ENCODE peak calls at places on chromosomes 1 and 21, in eight cellular contexts. P, W, Y, K, O, Z, A and J are unnamed samples.

GRCh38 chr1:208153386-208153785 is 90.8 kb downstream of the PLXNA2 start:
- DNase-seq in P (no peak), W (no peak), Y (no peak), K (no peak), O (no peak), Z (no peak), A (no peak), J (no peak)

GRCh38 chr1:93749894-93750301 is 68.3 kb upstream of the BCAR3 start:
- DNase-seq in P (no peak), W (no peak), Y (no peak), K (no peak), O (no peak), Z (no peak), A (no peak), J (no peak)

GRCh38 chr1:43603004-43603403 is 46.9 kb upstream of the KDM4A start:
- DNase-seq in P (no peak), W (no peak), Y (no peak), K (no peak), O (peak; percentile 81), Z (no peak), A (no peak), J (no peak)

GRCh38 chr1:156510709-156511108 is 10.1 kb upstream of the MEF2D start:
- DNase-seq in P (no peak), W (no peak), Y (peak; percentile 88), K (no peak), O (no peak), Z (no peak), A (peak; percentile 94), J (no peak)

GRCh38 chr1:156704930-156705320 is 458 bp downstream of the CRABP2 start:
- DNase-seq in P (no peak), W (no peak), Y (peak; percentile 83), K (no peak), O (peak; percentile 86), Z (no peak), A (no peak), J (peak; percentile 37)

GRCh38 chr1:230867119-230867902 is 1.0 kb downstream of the C1orf198 start:
- DNase-seq in P (no peak), W (no peak), Y (no peak), K (peak; percentile 12), O (peak; percentile 6), Z (peak; percentile 8), A (no peak), J (no peak)

GRCh38 chr1:24803220-24803619 is 58.0 kb downstream of the CLIC4 start:
- DNase-seq in P (no peak), W (no peak), Y (no peak), K (no peak), O (peak; percentile 15), Z (no peak), A (no peak), J (no peak)

GRCh38 chr1:93395195-93395594 is 49.5 kb downstream of the DR1 start:
- DNase-seq in P (no peak), W (no peak), Y (no peak), K (no peak), O (peak; percentile 3), Z (no peak), A (no peak), J (no peak)

GRCh38 chr21:39788383-39788782 is 43.4 kb downstream of the IGSF5 start:
- DNase-seq in P (peak; percentile 77), W (peak; percentile 98), Y (peak; percentile 69), K (no peak), O (peak; percentile 71), Z (no peak), A (peak; percentile 77), J (peak; percentile 96)

GRCh38 chr1:15033264-15033663 is 120.3 kb upstream of the TMEM51 start:
- DNase-seq in P (no peak), W (no peak), Y (no peak), K (no peak), O (peak; percentile 14), Z (no peak), A (no peak), J (no peak)

DNA sequence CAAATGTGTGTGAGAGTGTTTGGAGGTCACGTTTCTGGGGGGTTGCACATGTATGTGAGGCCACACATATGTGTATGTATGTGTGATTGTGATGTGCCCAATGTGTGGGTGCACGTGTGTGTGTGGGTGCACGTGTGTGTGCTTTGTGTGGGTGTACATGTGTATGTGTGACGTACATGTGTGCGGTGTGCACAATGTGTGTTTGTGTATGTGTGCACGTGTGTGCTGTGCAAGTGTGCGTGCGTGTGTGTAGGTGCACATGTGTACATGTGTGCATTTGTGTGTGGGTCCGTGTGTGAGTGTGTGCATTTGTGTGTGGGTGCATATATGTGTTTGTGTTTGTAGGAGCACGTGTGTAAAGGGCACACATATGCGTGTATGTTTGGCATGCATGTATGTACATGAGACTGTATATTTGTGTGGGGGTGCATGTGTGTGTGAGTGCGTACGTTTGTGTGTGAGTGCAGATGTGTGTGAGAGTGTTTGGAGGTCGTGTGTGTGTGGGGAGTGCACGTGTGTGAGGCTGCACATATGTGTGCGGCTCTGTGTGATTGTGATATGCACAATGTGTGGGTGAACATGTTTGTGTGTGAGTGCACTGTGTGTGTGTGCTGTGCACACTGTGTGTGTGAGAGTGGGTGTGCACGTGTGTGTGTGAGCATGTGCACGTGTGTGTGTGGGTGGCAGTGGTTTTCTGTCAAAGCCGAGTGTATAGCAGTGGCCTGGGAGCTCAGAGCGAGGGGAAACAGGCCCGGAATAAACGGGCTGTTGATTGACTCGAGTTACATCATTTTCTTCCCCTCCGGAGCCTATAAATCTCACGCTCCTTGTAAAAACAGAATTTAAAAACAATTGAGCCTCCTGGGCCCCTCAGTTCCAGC is 132.7 kb upstream of the ARHGEF16 start:
- DNase-seq in P (no peak), W (no peak), Y (no peak), K (no peak), O (no peak), Z (no peak), A (no peak), J (no peak)
- H3K36me3 ChIP-seq in P (no peaks in the 10 kb centered on the region), W (no peaks in the 10 kb centered on the region), Y (no peaks in the 10 kb centered on the region), K (no peaks in the 10 kb centered on the region), O (no peaks in the 10 kb centered on the region), Z (no peaks in the 10 kb centered on the region), A (no peaks in the 10 kb centered on the region), J (no peaks in the 10 kb centered on the region)

GRCh38 chr1:117653195-117653594 is 47.3 kb downstream of the TENT5C start:
- DNase-seq in P (no peak), W (no peak), Y (no peak), K (no peak), O (no peak), Z (no peak), A (no peak), J (no peak)

GRCh38 chr1:117651616-117652015 is 45.8 kb downstream of the TENT5C start:
- DNase-seq in P (no peak), W (no peak), Y (no peak), K (peak; percentile 46), O (no peak), Z (no peak), A (no peak), J (no peak)

GRCh38 chr1:117652421-117652820 is 46.6 kb downstream of the TENT5C start:
- DNase-seq in P (no peak), W (no peak), Y (no peak), K (no peak), O (no peak), Z (no peak), A (no peak), J (no peak)

GRCh38 chr1:117653732-117654484 is 48.1 kb downstream of the TENT5C start:
- DNase-seq in P (no peak), W (no peak), Y (no peak), K (peak; percentile 43), O (no peak), Z (peak; percentile 19), A (no peak), J (peak; percentile 11)

GRCh38 chr1:117650840-117651568 is 45.2 kb downstream of the TENT5C start:
- DNase-seq in P (no peak), W (no peak), Y (no peak), K (no peak), O (no peak), Z (no peak), A (no peak), J (no peak)
- H3K4me1 ChIP-seq in P (no peaks in the 10 kb centered on the region), W (peaks cover 7% of the 10 kb centered on the region), Y (no peaks in the 10 kb centered on the region), K (peaks cover 60% of the 10 kb centered on the region), O (no peaks in the 10 kb centered on the region), Z (peaks cover 64% of the 10 kb centered on the region), A (no peaks in the 10 kb centered on the region), J (no peaks in the 10 kb centered on the region)

GRCh38 chr1:184881941-184882648 is 92.2 kb downstream of the NIBAN1 start:
- DNase-seq in P (no peak), W (no peak), Y (no peak), K (no peak), O (no peak), Z (no peak), A (no peak), J (no peak)

GRCh38 chr1:184878602-184879001 is 95.7 kb downstream of the NIBAN1 start:
- DNase-seq in P (no peak), W (no peak), Y (no peak), K (no peak), O (no peak), Z (no peak), A (no peak), J (no peak)

GRCh38 chr1:184879876-184880275 is 94.4 kb downstream of the NIBAN1 start:
- DNase-seq in P (no peak), W (no peak), Y (no peak), K (no peak), O (no peak), Z (no peak), A (no peak), J (no peak)

GRCh38 chr1:184883304-184883815 is 90.9 kb downstream of the NIBAN1 start:
- DNase-seq in P (no peak), W (no peak), Y (no peak), K (no peak), O (no peak), Z (no peak), A (no peak), J (no peak)

DNA sequence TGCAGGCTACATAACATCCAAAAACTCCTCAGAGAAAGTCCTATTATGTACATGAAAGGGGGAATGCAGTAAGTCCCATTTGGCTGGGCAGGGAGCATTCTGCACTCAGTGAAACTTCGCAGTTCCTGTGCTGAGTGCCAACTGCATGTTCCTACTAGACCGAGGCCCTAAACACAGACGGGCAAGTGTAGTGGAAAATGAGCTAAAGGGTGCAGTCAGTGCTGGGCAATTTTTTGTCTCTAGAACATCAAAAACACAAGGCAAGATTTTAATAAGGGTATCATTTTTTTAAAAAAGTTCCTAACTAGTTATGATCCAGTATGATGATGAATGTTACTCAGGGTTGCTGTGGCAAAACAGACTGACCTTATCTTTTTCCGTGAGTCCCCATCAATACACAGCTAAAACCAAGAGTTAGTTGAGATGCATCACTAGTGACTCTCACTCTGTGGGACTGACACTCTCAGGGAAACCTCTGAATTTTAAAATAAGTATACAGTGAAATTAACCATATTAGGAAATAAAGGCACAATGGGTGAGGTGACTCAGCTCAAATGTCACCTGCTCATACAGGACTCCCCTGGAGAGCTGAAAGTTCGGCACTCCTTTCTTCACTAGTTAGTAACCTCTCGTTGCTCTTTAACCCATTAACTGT is 91.5 kb downstream of the NIBAN1 start:
- DNase-seq in P (no peak), W (no peak), Y (peak; percentile 78), K (no peak), O (no peak), Z (no peak), A (no peak), J (no peak)
- H3K36me3 ChIP-seq in P (no peaks in the 10 kb centered on the region), W (no peaks in the 10 kb centered on the region), Y (no peaks in the 10 kb centered on the region), K (peaks cover 37% of the 10 kb centered on the region), O (no peaks in the 10 kb centered on the region), Z (no peaks in the 10 kb centered on the region), A (no peaks in the 10 kb centered on the region), J (no peaks in the 10 kb centered on the region)

DNA sequence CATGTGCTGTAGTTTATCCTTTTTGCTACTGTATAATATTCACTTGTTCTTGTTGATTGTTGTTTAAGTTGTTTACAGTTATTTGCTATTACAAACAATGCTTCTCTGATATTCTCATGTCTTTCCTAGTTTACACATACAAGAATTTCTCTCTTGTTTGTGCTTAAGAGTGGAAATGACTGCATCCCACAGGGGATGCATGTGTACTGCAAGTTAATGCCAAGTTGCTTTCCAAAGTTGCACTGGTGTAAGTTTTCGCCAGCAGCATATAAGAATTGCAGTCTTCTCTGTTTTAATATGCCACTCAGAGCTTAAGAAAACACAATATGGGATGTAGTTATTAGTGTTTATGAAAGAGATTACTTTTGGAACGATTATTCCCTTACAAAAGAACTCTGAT is 97.7 kb downstream of the NEK7 start:
- DNase-seq in P (no peak), W (no peak), Y (no peak), K (no peak), O (no peak), Z (no peak), A (no peak), J (no peak)
- H3K4me1 ChIP-seq in P (no peaks in the 10 kb centered on the region), W (no peaks in the 10 kb centered on the region), Y (no peaks in the 10 kb centered on the region), K (peaks cover 3% of the 10 kb centered on the region), O (peaks cover 18% of the 10 kb centered on the region), Z (peaks cover 11% of the 10 kb centered on the region), A (no peaks in the 10 kb centered on the region), J (no peaks in the 10 kb centered on the region)